ENCODE peak calls at places on chromosome 16, in ten cellular contexts. B is KG1, W is NCI-H1436, V is amniotic stem cell, R is mesothelial cell of epicardium, C is fibroblast of mammary gland, F is lower leg skin, X is immature natural killer cell, T is Right ventricle myocardium superior, A is T-helper 2 cell. P is an unnamed sample.

GRCh38 chr16:14502932-14503741 is 126.9 kb downstream of the PARN start:
- DNase-seq in V (no peak), F (no peak), X (no peak), R (no peak), B (no peak), A (no peak), T (no peak), C (peak), W (no peak), P (no peak)

GRCh38 chr16:72832640-72833039 is 215.3 kb downstream of the ZFHX3 start:
- DNase-seq in F (peak), R (peak), T (peak), C (peak), W (peak), B (peak), V (peak), X (peak), A (no peak), P (peak)

GRCh38 chr16:57645691-57646387 is 17.4 kb downstream of the ADGRG1 start:
- DNase-seq in R (no peak), T (peak), B (no peak), W (no peak), V (no peak), X (no peak), A (no peak), F (no peak), C (peak), P (peak)

GRCh38 chr16:3971261-3971660 is 90.7 kb upstream of the CREBBP start:
- DNase-seq in T (peak), R (no peak), V (peak), C (peak), X (no peak), B (no peak), F (no peak), W (no peak), A (no peak), P (no peak)

GRCh38 chr16:88920618-88921602 is 54.5 kb upstream of the PABPN1L start:
- DNase-seq in C (peak), W (no peak), X (no peak), T (peak), R (no peak), B (peak), F (peak), V (no peak), A (no peak), P (peak)

GRCh38 chr16:20868890-20869289 is 31.3 kb downstream of the DCUN1D3 start:
- DNase-seq in T (peak), F (peak), B (no peak), A (no peak), V (no peak), R (no peak), W (no peak), C (peak), X (no peak), P (peak)

GRCh38 chr16:67944690-67945391 is 921 bp upstream of the LCAT start:
- DNase-seq in F (no peak), A (no peak), C (no peak), R (no peak), X (no peak), T (no peak), B (no peak), W (no peak), V (no peak), P (no peak)

GRCh38 chr16:67431805-67432476 is 1.0 kb downstream of the HSD11B2 start:
- DNase-seq in A (no peak), X (no peak), C (no peak), R (no peak), V (no peak), W (no peak), T (no peak), F (no peak), B (no peak), P (no peak)

GRCh38 chr16:11637320-11637719 is 30.9 kb upstream of the SNN start:
- DNase-seq in W (no peak), B (no peak), F (no peak), A (no peak), R (no peak), C (no peak), T (no peak), X (no peak), V (no peak), P (no peak)

GRCh38 chr16:5459863-5460262 is 362.3 kb upstream of the EEF2KMT start:
- DNase-seq in X (no peak), B (no peak), W (no peak), C (no peak), T (no peak), F (no peak), A (no peak), V (no peak), R (no peak), P (no peak)

GRCh38 chr16:54927125-54928015 is 3.3 kb upstream of the IRX5 start:
- DNase-seq in T (no peak), C (no peak), R (no peak), V (no peak), B (no peak), W (peak), A (no peak), X (no peak), F (no peak), P (no peak)

GRCh38 chr16:53022374-53022773 is 30.3 kb downstream of the CHD9NB start:
- DNase-seq in T (no peak), R (peak), F (no peak), C (peak), W (peak), X (no peak), B (no peak), A (no peak), V (peak), P (no peak)

GRCh38 chr16:57621521-57622268 is 6.7 kb upstream of the ADGRG1 start:
- DNase-seq in W (no peak), R (no peak), B (no peak), T (peak), V (no peak), X (no peak), C (no peak), A (no peak), F (no peak), P (no peak)

GRCh38 chr16:54048994-54049929 is 237.3 kb downstream of the IRX3 start:
- DNase-seq in T (no peak), V (no peak), C (no peak), R (no peak), F (no peak), A (no peak), X (no peak), W (no peak), B (no peak), P (no peak)

GRCh38 chr16:68229431-68230175 is 6.3 kb downstream of the ESRP2 start:
- DNase-seq in C (peak), F (no peak), T (no peak), R (peak), B (no peak), V (peak), W (peak), A (no peak), X (peak), P (no peak)

GRCh38 chr16:46859719-46860152 is 24.4 kb upstream of the GPT2 start:
- DNase-seq in F (no peak), R (no peak), V (peak), C (peak), B (no peak), A (no peak), X (no peak), W (no peak), T (no peak), P (no peak)

GRCh38 chr16:67975321-67976105 is 4.8 kb downstream of the DPEP3 start:
- DNase-seq in X (no peak), T (no peak), V (no peak), B (no peak), A (no peak), R (no peak), F (no peak), W (no peak), C (no peak), P (no peak)

GRCh38 chr16:54577566-54578180 is 291.1 kb upstream of the IRX3 start:
- DNase-seq in A (no peak), X (no peak), F (no peak), T (no peak), R (no peak), V (no peak), B (no peak), C (no peak), W (no peak), P (no peak)

GRCh38 chr16:29806641-29807425 is 504 bp downstream of the MAZ start:
- DNase-seq in C (peak), X (no peak), W (peak), A (no peak), T (peak), V (no peak), B (no peak), F (no peak), R (peak), P (no peak)

GRCh38 chr16:5516115-5516514 is 418.5 kb upstream of the EEF2KMT start:
- DNase-seq in F (no peak), C (no peak), A (no peak), R (no peak), B (no peak), W (no peak), T (no peak), V (no peak), X (no peak), P (no peak)

GRCh38 chr16:7369181-7369580 is 36.5 kb downstream of the RBFOX1 start:
- DNase-seq in X (no peak), C (no peak), R (no peak), B (no peak), W (no peak), V (no peak), A (no peak), T (no peak), F (no peak), P (no peak)

GRCh38 chr16:3051009-3051408 is 4.6 kb downstream of the MMP25 start:
- DNase-seq in V (no peak), T (no peak), F (no peak), C (no peak), R (no peak), A (no peak), B (no peak), W (no peak), X (no peak), P (no peak)

GRCh38 chr16:30476991-30477390 is 4.4 kb downstream of the ITGAL start:
- DNase-seq in X (no peak), C (no peak), V (no peak), R (no peak), F (no peak), T (no peak), W (no peak), B (no peak), A (no peak), P (no peak)

GRCh38 chr16:1333149-1333812 is at the start of gene BAIAP3:
- DNase-seq in C (no peak), F (no peak), R (no peak), A (no peak), B (no peak), T (peak), X (peak), V (no peak), W (no peak), P (no peak)

P was measured in right atrium auricular region.